ENCODE peak calls at places on chromosomes 7 and 10, in nine cellular contexts. I, J, U, V, Z, H, M, R and D are unnamed samples. For H3K4me1, the result is how much of the 10 kb centered on the place peaks cover.

GRCh38 chr7:2076649-2077064 is 156.1 kb downstream of the MAD1L1 start:
- DNase-seq in I (no peak), J (no peak), U (no peak), V (no peak), Z (no peak), H (no peak), M (no peak), R (no peak), D (no peak)

GRCh38 chr10:126160971-126161630 is 227.2 kb downstream of the ADAM12 start:
- DNase-seq in I (peak), J (no peak), U (no peak), V (no peak), Z (no peak), H (peak), M (no peak), R (peak), D (no peak)

GRCh38 chr7:53325061-53325460 is 289.6 kb downstream of the POM121L12 start:
- DNase-seq in I (no peak), J (no peak), U (no peak), V (no peak), Z (no peak), H (no peak), M (no peak), R (no peak), D (no peak)

GRCh38 chr7:122901250-122901649 is 15.0 kb upstream of the CADPS2 start:
- DNase-seq in I (no peak), J (no peak), U (no peak), V (no peak), Z (no peak), H (no peak), M (no peak), R (no peak), D (no peak)

GRCh38 chr10:104707602-104708160 is 66.6 kb downstream of the SORCS3 start:
- DNase-seq in I (no peak), J (no peak), U (no peak), V (no peak), Z (no peak), H (no peak), M (peak), R (peak), D (no peak)

GRCh38 chr10:88045544-88046415 is 182.4 kb downstream of the PTEN start:
- DNase-seq in I (peak), J (no peak), U (no peak), V (no peak), Z (no peak), H (no peak), M (no peak), R (peak), D (no peak)

GRCh38 chr7:24883632-24884013 is 96.4 kb downstream of the OSBPL3 start:
- DNase-seq in I (no peak), J (no peak), U (no peak), V (no peak), Z (no peak), H (no peak), M (no peak), R (no peak), D (no peak)

GRCh38 chr7:100166966-100167911 is 1.2 kb downstream of the GAL3ST4 start:
- DNase-seq in I (no peak), J (no peak), U (no peak), V (no peak), Z (peak), H (no peak), M (no peak), R (no peak), D (no peak)

GRCh38 chr10:129968937-129969527 is 5.0 kb upstream of the EBF3 start:
- DNase-seq in I (peak), J (no peak), U (no peak), V (no peak), Z (peak), H (no peak), M (peak), R (peak), D (peak)

GRCh38 chr7:46681865-46682503 is 760.9 kb upstream of the IGFBP3 start:
- DNase-seq in I (no peak), J (no peak), U (no peak), V (no peak), Z (peak), H (no peak), M (no peak), R (no peak), D (peak)

GRCh38 chr10:7795605-7796004 is 7.6 kb downstream of the ATP5F1C start:
- DNase-seq in I (peak), J (no peak), U (no peak), V (no peak), Z (no peak), H (no peak), M (peak), R (no peak), D (no peak)

GRCh38 chr10:122986340-122986739 is 6.1 kb downstream of the PSTK start:
- DNase-seq in I (peak), J (no peak), U (no peak), V (no peak), Z (no peak), H (no peak), M (no peak), R (no peak), D (no peak)

GRCh38 chr10:122303271-122304053 is 32.4 kb downstream of the BTBD16 start:
- DNase-seq in I (no peak), J (no peak), U (no peak), V (no peak), Z (no peak), H (no peak), M (no peak), R (no peak), D (no peak)

GRCh38 chr7:20217193-20217948 is at the start of gene MACC1:
- DNase-seq in I (no peak), J (peak), U (no peak), V (peak), Z (no peak), H (peak), M (peak), R (peak), D (no peak)
- H3K4me1 ChIP-seq in I (under half), J (under half), U (under half), V (half or more), Z (under half), H (under half), M (under half), R (under half), D (under half)

DNA sequence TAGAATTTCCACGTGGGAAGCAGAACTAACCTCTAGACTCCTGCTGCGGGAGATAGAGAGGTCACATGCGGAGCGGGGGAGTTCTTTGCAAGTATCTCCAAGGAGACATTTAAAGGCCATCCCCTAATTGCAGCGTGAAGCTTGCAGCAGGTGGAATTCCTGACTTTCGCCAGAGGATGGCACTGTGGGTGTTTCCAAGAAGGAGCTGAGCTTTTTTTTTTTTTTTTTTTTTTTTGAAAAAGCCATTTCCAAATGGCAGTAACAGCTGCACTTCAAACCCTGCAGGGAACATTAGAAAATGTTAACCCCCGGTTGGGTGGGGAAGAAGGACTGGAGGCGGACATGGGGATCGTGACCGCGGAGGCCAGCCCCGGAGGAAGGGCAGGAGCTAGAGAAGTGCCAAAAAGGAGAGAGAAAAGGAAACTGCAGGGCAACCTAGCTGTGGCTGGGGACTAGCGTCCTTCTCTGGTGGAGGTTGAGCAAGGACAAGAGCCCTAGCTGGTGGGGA is 487.7 kb downstream of the TYW1 start:
- DNase-seq in I (peak), J (peak), U (no peak), V (peak), Z (peak), H (peak), M (peak), R (peak), D (peak)
- H3K4me3 ChIP-seq in I (no peak), J (no peak), U (no peak), V (peak), Z (no peak), H (no peak), M (peak), R (peak), D (peak)

GRCh38 chr10:113953505-113954272 is 90.0 kb upstream of the ADRB1 start:
- DNase-seq in I (no peak), J (no peak), U (no peak), V (no peak), Z (no peak), H (no peak), M (no peak), R (peak), D (no peak)
- TF ChIP-seq CTCF in I (no peak), J (peak), U (no peak), V (peak), Z (no peak), H (peak), M (peak), R (peak), D (no peak)

DNA sequence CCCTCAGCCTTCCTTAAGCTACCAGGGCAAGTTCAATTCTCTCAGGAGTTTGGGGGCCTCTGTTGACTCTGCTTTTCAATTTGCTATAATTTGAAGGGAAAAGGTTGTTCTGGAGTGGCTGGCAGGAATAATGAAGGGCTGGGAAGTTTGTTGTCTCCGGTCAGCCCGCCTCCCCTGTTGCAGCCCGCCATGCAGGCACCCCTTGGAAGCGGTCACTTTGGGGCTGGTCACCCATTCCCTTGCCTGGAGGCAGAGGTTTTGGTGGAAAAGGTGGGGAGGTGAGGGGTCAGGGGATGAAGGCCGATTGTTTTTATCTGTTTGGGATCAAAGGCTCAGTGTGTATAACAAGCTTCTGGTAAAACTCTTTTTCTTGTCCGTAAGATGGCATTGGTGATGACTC is 79.1 kb downstream of the GRK5 start:
- DNase-seq in I (no peak), J (no peak), U (no peak), V (no peak), Z (no peak), H (no peak), M (no peak), R (no peak), D (no peak)
- H3K4me1 ChIP-seq in I (under half), J (under half), U (half or more), V (under half), Z (half or more), H (under half), M (under half), R (under half), D (half or more)

GRCh38 chr10:124143721-124144120 is 50.3 kb upstream of the CHST15 start:
- DNase-seq in I (no peak), J (no peak), U (no peak), V (no peak), Z (no peak), H (no peak), M (no peak), R (no peak), D (no peak)
- H3K4me3 ChIP-seq in I (no peak), J (no peak), U (no peak), V (no peak), Z (no peak), H (no peak), M (no peak), R (no peak), D (no peak)

GRCh38 chr7:157056246-157056645 is 45.8 kb upstream of the MNX1 start:
- DNase-seq in I (no peak), J (no peak), U (no peak), V (no peak), Z (no peak), H (no peak), M (no peak), R (peak), D (no peak)
- TF ChIP-seq CTCF in I (no peak), J (no peak), U (no peak), V (no peak), Z (no peak), H (no peak), M (no peak), R (no peak), D (no peak)

GRCh38 chr7:111587715-111588433 is 25.6 kb upstream of the IMMP2L start:
- DNase-seq in I (no peak), J (no peak), U (no peak), V (no peak), Z (no peak), H (no peak), M (no peak), R (no peak), D (no peak)
- H3K4me1 ChIP-seq in I (under half), J (under half), U (under half), V (under half), Z (under half), H (under half), M (under half), R (under half), D (under half)

GRCh38 chr10:6141296-6142151 is 52.7 kb downstream of the RBM17 start:
- DNase-seq in I (peak), J (no peak), U (no peak), V (peak), Z (no peak), H (no peak), M (no peak), R (no peak), D (peak)
- H3K4me3 ChIP-seq in I (peak), J (no peak), U (no peak), V (peak), Z (no peak), H (no peak), M (no peak), R (no peak), D (peak)